ENCODE peak calls at places on chromosomes 4 and X, in seven cellular contexts. One of them, this sample, is unnamed.

GRCh38 chr4:157045507-157046127 is 30.3 kb upstream of the GLRB start:
- DNase-seq in mammary epithelial cell: peak; percentile 66
- DNase-seq in tibial artery: no peak
- DNase-seq in mesenchymal stem cell: peak; percentile 81
- DNase-seq in keratinocyte: no peak
- DNase-seq in pancreas: no peak
- DNase-seq in heart left ventricle: no peak
- DNase-seq in this sample: no peak

GRCh38 chr4:124423160-124423559 is 289.4 kb downstream of the ANKRD50 start:
- DNase-seq in mesenchymal stem cell: peak; percentile 52
- DNase-seq in keratinocyte: no peak
- DNase-seq in mammary epithelial cell: no peak
- DNase-seq in heart left ventricle: no peak
- DNase-seq in tibial artery: no peak
- DNase-seq in pancreas: no peak
- DNase-seq in this sample: no peak

GRCh38 chr4:171621646-171622045 is 191.6 kb upstream of the GALNTL6 start:
- DNase-seq in keratinocyte: no peak
- DNase-seq in mesenchymal stem cell: no peak
- DNase-seq in tibial artery: no peak
- DNase-seq in pancreas: no peak
- DNase-seq in mammary epithelial cell: no peak
- DNase-seq in heart left ventricle: no peak
- DNase-seq in this sample: no peak

GRCh38 chr4:114093221-114093715 is 113.8 kb upstream of the ARSJ start:
- DNase-seq in mammary epithelial cell: no peak
- DNase-seq in keratinocyte: no peak
- DNase-seq in heart left ventricle: no peak
- DNase-seq in pancreas: no peak
- DNase-seq in mesenchymal stem cell: no peak
- DNase-seq in tibial artery: no peak
- DNase-seq in this sample: no peak

GRCh38 chr4:101693842-101694398 is 96.6 kb upstream of the BANK1 start:
- DNase-seq in mammary epithelial cell: peak; percentile 80
- DNase-seq in heart left ventricle: no peak
- DNase-seq in keratinocyte: peak; percentile 75
- DNase-seq in tibial artery: no peak
- DNase-seq in pancreas: no peak
- DNase-seq in mesenchymal stem cell: no peak
- DNase-seq in this sample: peak; percentile 89

GRCh38 chrX:18879144-18879543 is 104.8 kb downstream of the PHKA2 start:
- DNase-seq in pancreas: peak; percentile 31
- DNase-seq in tibial artery: no peak
- DNase-seq in mammary epithelial cell: no peak
- DNase-seq in mesenchymal stem cell: no peak
- DNase-seq in heart left ventricle: no peak
- DNase-seq in keratinocyte: no peak
- DNase-seq in this sample: no peak

GRCh38 chr4:87387237-87387636 is 3.8 kb downstream of the HSD17B11 start:
- DNase-seq in keratinocyte: no peak
- DNase-seq in mammary epithelial cell: no peak
- DNase-seq in mesenchymal stem cell: no peak
- DNase-seq in tibial artery: no peak
- DNase-seq in heart left ventricle: no peak
- DNase-seq in pancreas: no peak
- DNase-seq in this sample: no peak

GRCh38 chr4:172750910-172751309 is 417.7 kb upstream of the GALNT7 start:
- DNase-seq in pancreas: no peak
- DNase-seq in mesenchymal stem cell: no peak
- DNase-seq in tibial artery: no peak
- DNase-seq in keratinocyte: no peak
- DNase-seq in heart left ventricle: no peak
- DNase-seq in mammary epithelial cell: no peak
- DNase-seq in this sample: no peak

GRCh38 chrX:72009731-72010130 is 99.1 kb downstream of the NHSL2 start:
- DNase-seq in tibial artery: no peak
- DNase-seq in heart left ventricle: no peak
- DNase-seq in keratinocyte: no peak
- DNase-seq in mammary epithelial cell: no peak
- DNase-seq in mesenchymal stem cell: no peak
- DNase-seq in pancreas: no peak
- DNase-seq in this sample: no peak

GRCh38 chrX:10104958-10105658 is 51.7 kb upstream of the CLCN4 start:
- DNase-seq in tibial artery: peak; percentile 33
- DNase-seq in heart left ventricle: no peak
- DNase-seq in keratinocyte: no peak
- DNase-seq in mesenchymal stem cell: no peak
- DNase-seq in pancreas: no peak
- DNase-seq in mammary epithelial cell: no peak
- DNase-seq in this sample: no peak

GRCh38 chrX:38183577-38183976 is 37.1 kb downstream of the SRPX start:
- DNase-seq in pancreas: no peak
- DNase-seq in mammary epithelial cell: no peak
- DNase-seq in tibial artery: no peak
- DNase-seq in heart left ventricle: no peak
- DNase-seq in mesenchymal stem cell: no peak
- DNase-seq in keratinocyte: no peak
- DNase-seq in this sample: no peak

GRCh38 chr4:53905281-53905934 is 159.0 kb downstream of the CHIC2 start:
- DNase-seq in tibial artery: no peak
- DNase-seq in keratinocyte: no peak
- DNase-seq in mammary epithelial cell: no peak
- DNase-seq in pancreas: no peak
- DNase-seq in mesenchymal stem cell: peak; percentile 80
- DNase-seq in heart left ventricle: no peak
- DNase-seq in this sample: no peak

GRCh38 chr4:53907772-53908171 is 156.6 kb downstream of the CHIC2 start:
- DNase-seq in heart left ventricle: no peak
- DNase-seq in pancreas: no peak
- DNase-seq in mammary epithelial cell: peak; percentile 82
- DNase-seq in tibial artery: no peak
- DNase-seq in mesenchymal stem cell: no peak
- DNase-seq in keratinocyte: no peak
- DNase-seq in this sample: no peak

GRCh38 chr4:53908661-53909078 is 155.7 kb downstream of the CHIC2 start:
- DNase-seq in pancreas: no peak
- DNase-seq in tibial artery: peak; percentile 40
- DNase-seq in keratinocyte: no peak
- DNase-seq in mammary epithelial cell: peak; percentile 86
- DNase-seq in mesenchymal stem cell: peak; percentile 95
- DNase-seq in heart left ventricle: peak; percentile 37
- DNase-seq in this sample: no peak

GRCh38 chr4:53906786-53907185 is 157.6 kb downstream of the CHIC2 start:
- DNase-seq in pancreas: no peak
- DNase-seq in keratinocyte: no peak
- DNase-seq in tibial artery: no peak
- DNase-seq in mesenchymal stem cell: no peak
- DNase-seq in mammary epithelial cell: no peak
- DNase-seq in heart left ventricle: no peak
- DNase-seq in this sample: no peak

DNA sequence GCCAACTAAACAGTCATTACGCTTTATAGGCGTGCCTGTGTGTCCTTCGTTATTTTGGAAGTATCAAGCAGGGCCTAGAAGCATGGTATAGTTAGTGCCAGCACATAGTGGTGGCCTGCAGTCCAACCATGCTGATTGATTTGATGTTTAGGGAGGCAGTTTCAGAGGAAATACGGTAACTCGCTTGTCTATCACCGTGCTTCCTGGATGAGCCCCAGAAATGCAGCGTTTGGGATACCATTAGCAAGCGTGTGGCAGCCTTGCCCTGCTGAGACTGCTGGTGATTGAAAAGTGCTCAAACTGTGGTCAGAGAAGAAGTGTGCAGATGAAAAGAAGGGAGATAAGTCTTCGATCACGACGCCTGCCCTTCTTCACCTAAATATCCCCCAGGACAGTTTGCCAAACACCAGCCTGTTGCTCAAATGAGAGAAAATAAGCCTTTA is 158.4 kb downstream of the CHIC2 start:
- DNase-seq in tibial artery: no peak
- DNase-seq in heart left ventricle: peak; percentile 37
- DNase-seq in mesenchymal stem cell: peak; percentile 88
- DNase-seq in mammary epithelial cell: peak; percentile 61
- DNase-seq in keratinocyte: no peak
- DNase-seq in pancreas: no peak
- DNase-seq in this sample: no peak
- H3K27ac ChIP-seq in tibial artery: peak overlapping the region; percentile 17
- H3K27ac ChIP-seq in heart left ventricle: no peak overlapping the region
- H3K27ac ChIP-seq in mesenchymal stem cell: no peak overlapping the region
- H3K27ac ChIP-seq in mammary epithelial cell: no peak overlapping the region
- H3K27ac ChIP-seq in keratinocyte: no peak overlapping the region
- H3K27ac ChIP-seq in pancreas: no peak overlapping the region
- H3K27ac ChIP-seq in this sample: no peak overlapping the region

DNA sequence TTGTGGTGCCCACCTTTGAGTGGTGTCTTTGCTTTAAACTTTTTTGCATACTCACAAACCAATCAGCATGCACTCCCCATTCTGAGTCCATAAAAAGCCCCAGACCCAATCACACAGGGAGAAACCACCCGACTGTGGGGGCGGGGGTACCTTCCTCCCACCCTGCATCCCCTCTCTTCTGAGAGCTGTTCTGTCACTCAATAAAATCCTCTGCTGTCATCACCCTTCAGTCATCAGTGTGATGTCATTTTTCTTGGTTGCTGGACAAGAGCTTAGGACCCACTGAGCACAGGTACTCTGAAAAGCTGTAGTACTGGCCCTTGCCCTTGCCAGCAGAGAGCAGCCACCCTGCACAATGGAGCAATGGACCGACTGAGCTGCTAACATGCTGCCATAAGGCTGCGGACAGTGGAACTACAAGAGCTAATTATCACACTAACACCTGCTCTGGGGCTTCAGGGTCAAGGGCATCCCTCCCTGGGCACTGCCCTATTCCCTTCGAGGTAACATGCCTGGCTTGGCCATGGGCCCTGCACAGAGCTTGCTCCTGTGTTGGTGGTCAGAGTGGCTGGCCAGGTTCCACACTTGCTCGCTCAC is 62.9 kb upstream of the PGRMC2 start:
- DNase-seq in keratinocyte: no peak
- DNase-seq in mammary epithelial cell: no peak
- DNase-seq in tibial artery: no peak
- DNase-seq in mesenchymal stem cell: no peak
- DNase-seq in pancreas: peak; percentile 34
- DNase-seq in heart left ventricle: no peak
- DNase-seq in this sample: no peak
- H3K27ac ChIP-seq in keratinocyte: no peak overlapping the region
- H3K27ac ChIP-seq in mammary epithelial cell: no peak overlapping the region
- H3K27ac ChIP-seq in tibial artery: no peak overlapping the region
- H3K27ac ChIP-seq in mesenchymal stem cell: no peak overlapping the region
- H3K27ac ChIP-seq in pancreas: no peak overlapping the region
- H3K27ac ChIP-seq in heart left ventricle: no peak overlapping the region
- H3K27ac ChIP-seq in this sample: no peak overlapping the region

GRCh38 chrX:11438767-11439166 is 145.6 kb downstream of the AMELX start:
- DNase-seq in mesenchymal stem cell: no peak
- DNase-seq in pancreas: no peak
- DNase-seq in tibial artery: no peak
- DNase-seq in keratinocyte: no peak
- DNase-seq in mammary epithelial cell: no peak
- DNase-seq in heart left ventricle: no peak
- DNase-seq in this sample: no peak
- H3K27ac ChIP-seq in mesenchymal stem cell: no peak overlapping the region
- H3K27ac ChIP-seq in pancreas: no peak overlapping the region
- H3K27ac ChIP-seq in tibial artery: peak overlapping the region; percentile 63
- H3K27ac ChIP-seq in keratinocyte: no peak overlapping the region
- H3K27ac ChIP-seq in mammary epithelial cell: no peak overlapping the region
- H3K27ac ChIP-seq in heart left ventricle: peak overlapping the region; percentile 14
- H3K27ac ChIP-seq in this sample: no peak overlapping the region

GRCh38 chr4:34649716-34650115 is 1594.6 kb downstream of the ARAP2 start:
- DNase-seq in keratinocyte: no peak
- DNase-seq in mesenchymal stem cell: no peak
- DNase-seq in tibial artery: no peak
- DNase-seq in heart left ventricle: no peak
- DNase-seq in mammary epithelial cell: no peak
- DNase-seq in pancreas: no peak
- DNase-seq in this sample: no peak

GRCh38 chr4:34644716-34645115 is 1599.6 kb downstream of the ARAP2 start:
- DNase-seq in mammary epithelial cell: no peak
- DNase-seq in mesenchymal stem cell: no peak
- DNase-seq in keratinocyte: no peak
- DNase-seq in heart left ventricle: no peak
- DNase-seq in tibial artery: no peak
- DNase-seq in pancreas: no peak
- DNase-seq in this sample: no peak
- H3K27ac ChIP-seq in mammary epithelial cell: no peak overlapping the region
- H3K27ac ChIP-seq in mesenchymal stem cell: no peak overlapping the region
- H3K27ac ChIP-seq in keratinocyte: no peak overlapping the region
- H3K27ac ChIP-seq in heart left ventricle: no peak overlapping the region
- H3K27ac ChIP-seq in tibial artery: no peak overlapping the region
- H3K27ac ChIP-seq in pancreas: no peak overlapping the region
- H3K27ac ChIP-seq in this sample: no peak overlapping the region

GRCh38 chrX:13698432-13698831 is 9.5 kb downstream of the RAB9A start:
- DNase-seq in mesenchymal stem cell: no peak
- DNase-seq in heart left ventricle: no peak
- DNase-seq in pancreas: no peak
- DNase-seq in keratinocyte: no peak
- DNase-seq in mammary epithelial cell: no peak
- DNase-seq in tibial artery: no peak
- DNase-seq in this sample: no peak

GRCh38 chrX:13697440-13697839 is 8.5 kb downstream of the RAB9A start:
- DNase-seq in heart left ventricle: no peak
- DNase-seq in pancreas: no peak
- DNase-seq in mammary epithelial cell: no peak
- DNase-seq in keratinocyte: no peak
- DNase-seq in mesenchymal stem cell: no peak
- DNase-seq in tibial artery: no peak
- DNase-seq in this sample: no peak

GRCh38 chrX:13695601-13696115 is 6.7 kb downstream of the RAB9A start:
- DNase-seq in mammary epithelial cell: no peak
- DNase-seq in keratinocyte: no peak
- DNase-seq in tibial artery: no peak
- DNase-seq in mesenchymal stem cell: no peak
- DNase-seq in heart left ventricle: no peak
- DNase-seq in pancreas: no peak
- DNase-seq in this sample: no peak

GRCh38 chrX:13699183-13699826 is 10.4 kb downstream of the RAB9A start:
- DNase-seq in tibial artery: no peak
- DNase-seq in mammary epithelial cell: no peak
- DNase-seq in heart left ventricle: no peak
- DNase-seq in keratinocyte: no peak
- DNase-seq in mesenchymal stem cell: peak; percentile 15
- DNase-seq in pancreas: no peak
- DNase-seq in this sample: no peak

DNA sequence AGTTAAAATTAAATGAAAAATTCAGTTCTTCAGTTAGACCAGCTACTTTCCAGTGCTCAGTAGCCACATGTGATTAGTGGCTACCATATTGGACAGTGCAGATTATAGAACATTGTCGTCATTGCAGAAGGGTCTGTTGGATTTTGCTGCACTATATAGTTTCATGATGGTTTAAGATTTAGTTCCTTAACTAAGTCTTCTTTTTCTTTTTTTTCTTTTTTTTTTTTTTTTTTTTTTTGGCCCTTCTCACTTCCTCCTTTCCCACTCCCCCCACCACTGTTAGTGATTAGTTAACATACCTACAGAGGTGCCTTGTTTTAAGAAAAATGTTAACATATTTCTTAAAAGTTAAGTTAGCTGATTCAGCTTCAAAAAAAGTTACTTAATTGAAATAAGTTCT is 9.0 kb downstream of the RAB9A start:
- DNase-seq in tibial artery: no peak
- DNase-seq in mesenchymal stem cell: no peak
- DNase-seq in mammary epithelial cell: no peak
- DNase-seq in heart left ventricle: no peak
- DNase-seq in keratinocyte: no peak
- DNase-seq in pancreas: no peak
- DNase-seq in this sample: no peak
- H3K27ac ChIP-seq in tibial artery: no peak overlapping the region
- H3K27ac ChIP-seq in mesenchymal stem cell: no peak overlapping the region
- H3K27ac ChIP-seq in mammary epithelial cell: no peak overlapping the region
- H3K27ac ChIP-seq in heart left ventricle: no peak overlapping the region
- H3K27ac ChIP-seq in keratinocyte: no peak overlapping the region
- H3K27ac ChIP-seq in pancreas: no peak overlapping the region
- H3K27ac ChIP-seq in this sample: peak overlapping the region; percentile 32

GRCh38 chrX:551306-551705 is 79.3 kb upstream of the SHOX start:
- DNase-seq in heart left ventricle: no peak
- DNase-seq in mesenchymal stem cell: no peak
- DNase-seq in tibial artery: no peak
- DNase-seq in mammary epithelial cell: no peak
- DNase-seq in pancreas: no peak
- DNase-seq in keratinocyte: no peak
- DNase-seq in this sample: no peak
- H3K27ac ChIP-seq in heart left ventricle: no peak overlapping the region
- H3K27ac ChIP-seq in mesenchymal stem cell: no peak overlapping the region
- H3K27ac ChIP-seq in tibial artery: no peak overlapping the region
- H3K27ac ChIP-seq in mammary epithelial cell: no peak overlapping the region
- H3K27ac ChIP-seq in pancreas: no peak overlapping the region
- H3K27ac ChIP-seq in keratinocyte: no peak overlapping the region
- H3K27ac ChIP-seq in this sample: no peak overlapping the region

This sample was measured in epithelial cell of prostate.